ENCODE peak calls at places on chromosomes 16 and 17, in seven cellular contexts. P is HS-5, U is nephron progenitor cell, V is GM03348, K is HCT116, D is GM13976, A is HEK293T. O is an unnamed sample.

GRCh38 chr17:81249233-81250040 is 10.3 kb downstream of the NDUFAF8 start:
- DNase-seq in P (no peak), U (no peak), V (no peak), K (no peak), D (no peak), A (no peak), O (no peak)

GRCh38 chr17:80428796-80429195 is 13.8 kb downstream of the ENDOV start:
- DNase-seq in P (no peak), U (no peak), V (no peak), K (no peak), D (no peak), A (no peak), O (no peak)

GRCh38 chr17:82750241-82750905 is 1.5 kb upstream of the TBCD start:
- DNase-seq in P (no peak), U (peak; percentile 27), V (no peak), K (no peak), D (no peak), A (no peak), O (no peak)

GRCh38 chr17:51398128-51398525 is 137.8 kb downstream of the UTP18 start:
- DNase-seq in P (no peak), U (no peak), V (no peak), K (no peak), D (no peak), A (no peak), O (no peak)

GRCh38 chr17:77449908-77450741 is 309.4 kb downstream of the SEC14L1 start:
- DNase-seq in P (no peak), U (peak; percentile 83), V (peak; percentile 74), K (no peak), D (peak; percentile 70), A (no peak), O (no peak)

GRCh38 chr16:54479546-54479945 is 193.0 kb upstream of the IRX3 start:
- DNase-seq in P (no peak), U (no peak), V (no peak), K (no peak), D (no peak), A (no peak), O (no peak)

GRCh38 chr17:83100220-83100852 is 20.9 kb downstream of the METRNL start:
- DNase-seq in P (no peak), U (no peak), V (peak; percentile 61), K (no peak), D (no peak), A (no peak), O (no peak)

GRCh38 chr16:22034503-22034902 is 26.6 kb downstream of the MOSMO start:
- DNase-seq in P (no peak), U (no peak), V (no peak), K (no peak), D (no peak), A (no peak), O (no peak)

GRCh38 chr17:51398647-51399046 is 138.3 kb downstream of the UTP18 start:
- DNase-seq in P (no peak), U (no peak), V (no peak), K (no peak), D (no peak), A (no peak), O (no peak)